ENCODE peak calls at places on chromosomes 3 and 15, in five cellular contexts. G is GM12878, C is H1, P is HepG2, F is NT2/D1. D is an unnamed sample.

GRCh38 chr15:98131924-98132323 is 171.4 kb downstream of the ARRDC4 start:
- DNase-seq in G (no peak), C (no peak), P (no peak), F (no peak), D (no peak)

GRCh38 chr3:67605377-67605776 is 49.0 kb downstream of the SUCLG2 start:
- DNase-seq in G (no peak), C (no peak), P (no peak), F (no peak), D (no peak)

GRCh38 chr15:67108122-67108871 is 42.9 kb downstream of the SMAD3 start:
- DNase-seq in G (no peak), C (no peak), P (peak; percentile 33), F (no peak), D (no peak)

GRCh38 chr3:32569540-32570425 is 875 bp downstream of the DYNC1LI1 start:
- DNase-seq in G (no peak), C (peak; percentile 91), P (peak; percentile 57), F (peak; percentile 57), D (peak; percentile 64)

GRCh38 chr3:101667331-101667730 is 9.6 kb downstream of the ZBTB11 start:
- DNase-seq in G (no peak), C (no peak), P (no peak), F (no peak), D (no peak)

GRCh38 chr3:31959951-31960792 is 20.9 kb downstream of the OSBPL10 start:
- DNase-seq in G (no peak), C (peak; percentile 52), P (no peak), F (peak; percentile 73), D (no peak)

GRCh38 chr3:179730508-179730907 is 77.7 kb downstream of the USP13 start:
- DNase-seq in G (no peak), C (no peak), P (no peak), F (no peak), D (no peak)

GRCh38 chr15:40990080-40990479 is 36.8 kb downstream of the CHAC1 start:
- DNase-seq in G (no peak), C (no peak), P (no peak), F (no peak), D (no peak)

GRCh38 chr3:100155105-100155504 is 40.8 kb upstream of the FILIP1L start:
- DNase-seq in G (no peak), C (no peak), P (no peak), F (no peak), D (no peak)

GRCh38 chr3:53109822-53110771 is 20.1 kb downstream of the RFT1 start:
- DNase-seq in G (no peak), C (peak; percentile 64), P (peak; percentile 74), F (peak; percentile 44), D (peak; percentile 71)

GRCh38 chr15:43912991-43913927 is 86.5 kb downstream of the WDR76 start:
- DNase-seq in G (no peak), C (no peak), P (peak; percentile 46), F (peak; percentile 18), D (no peak)

GRCh38 chr15:65761210-65761926 is 30.7 kb downstream of the DENND4A start:
- DNase-seq in G (no peak), C (no peak), P (no peak), F (no peak), D (no peak)

GRCh38 chr3:42991369-42992315 is 12.5 kb downstream of the GASK1A start:
- DNase-seq in G (no peak), C (no peak), P (no peak), F (no peak), D (no peak)

GRCh38 chr3:79167651-79168416 is 600.0 kb downstream of the ROBO1 start:
- DNase-seq in G (no peak), C (no peak), P (no peak), F (no peak), D (no peak)

GRCh38 chr15:69973102-69973714 is 124.5 kb downstream of the TLE3 start:
- DNase-seq in G (no peak), C (no peak), P (peak; percentile 23), F (no peak), D (peak; percentile 43)

GRCh38 chr3:156429125-156429524 is 125.8 kb downstream of the SSR3 start:
- DNase-seq in G (no peak), C (no peak), P (no peak), F (no peak), D (no peak)
- TF ChIP-seq SUZ12 in G (no peak), C (no peak), P (no peak), F (no peak), D (no peak)

GRCh38 chr3:44920081-44920480 is 45.7 kb downstream of the TGM4 start:
- DNase-seq in G (no peak), C (no peak), P (no peak), F (no peak), D (no peak)
- TF ChIP-seq SUZ12 in G (no peak), C (no peak), P (no peak), F (no peak), D (no peak)

GRCh38 chr3:183158552-183159006 is 4.0 kb downstream of the LAMP3 start:
- DNase-seq in G (peak; percentile 97), C (no peak), P (no peak), F (no peak), D (no peak)

GRCh38 chr3:183159319-183159718 is 3.2 kb downstream of the LAMP3 start:
- DNase-seq in G (no peak), C (no peak), P (no peak), F (no peak), D (peak; percentile 21)

GRCh38 chr3:183163563-183163962 is 1.0 kb upstream of the LAMP3 start:
- DNase-seq in G (no peak), C (no peak), P (no peak), F (no peak), D (no peak)

GRCh38 chr3:183160616-183161015 is 1.9 kb downstream of the LAMP3 start:
- DNase-seq in G (no peak), C (no peak), P (no peak), F (no peak), D (no peak)

GRCh38 chr3:183161552-183162345 is 785 bp downstream of the LAMP3 start:
- DNase-seq in G (peak; percentile 92), C (peak; percentile 63), P (no peak), F (peak; percentile 56), D (no peak)
- TF ChIP-seq SUZ12 in G (no peak), C (no peak), P (no peak), F (no peak), D (no peak)

DNA sequence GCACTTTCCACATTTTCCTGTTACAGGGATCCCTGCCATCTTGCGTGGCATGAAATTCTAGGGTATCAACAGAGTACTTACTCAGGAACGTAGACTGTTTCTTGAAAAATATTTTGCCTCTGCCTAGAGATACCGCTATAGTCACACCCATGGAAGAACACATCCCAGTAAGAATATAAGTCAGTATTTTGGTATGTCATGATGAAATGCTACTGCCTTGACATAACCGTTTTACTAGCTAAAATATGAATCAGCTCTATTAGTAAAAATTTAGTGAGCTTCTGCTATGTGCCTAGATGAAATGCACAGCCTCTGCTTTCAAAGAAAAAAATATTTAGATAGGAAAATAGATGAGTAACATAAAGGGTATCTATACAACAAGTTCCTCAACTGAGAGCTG is 276.4 kb downstream of the TBC1D5 start:
- DNase-seq in G (no peak), C (no peak), P (no peak), F (no peak), D (no peak)
- TF ChIP-seq SUZ12 in G (no peak), C (no peak), P (no peak), F (no peak), D (no peak)

DNA sequence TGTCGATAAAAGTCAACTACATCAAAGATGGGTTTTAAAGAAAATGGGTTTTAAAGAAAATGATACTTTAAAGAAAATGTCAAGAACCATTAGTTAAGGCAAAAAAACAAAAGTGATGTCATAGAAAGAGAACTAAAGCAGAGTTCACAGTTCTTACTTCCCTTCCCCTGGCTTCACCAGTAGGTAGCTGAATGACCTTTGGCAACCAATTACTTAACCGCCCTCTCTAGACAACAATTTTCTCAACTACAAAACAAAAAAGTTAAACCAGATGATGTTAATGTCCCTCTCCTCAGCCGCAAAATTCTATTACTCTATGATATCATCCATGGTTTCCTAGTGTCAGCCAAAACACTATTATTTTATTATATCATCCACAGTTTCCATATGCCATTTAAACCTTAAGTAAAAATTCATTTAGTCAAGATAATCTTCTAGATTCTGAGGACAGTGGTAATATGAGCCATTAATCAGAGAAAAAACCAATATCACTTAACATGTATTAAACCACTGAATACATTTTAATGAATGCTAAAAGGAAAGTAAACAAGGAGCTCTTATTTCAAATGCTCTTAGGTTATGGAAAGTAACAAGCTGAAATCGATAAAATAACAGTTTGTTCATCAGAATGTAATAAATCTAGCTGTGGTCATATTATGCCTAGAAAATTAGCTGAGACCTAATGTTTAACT is 13.1 kb downstream of the RYK start:
- DNase-seq in G (no peak), C (no peak), P (peak; percentile 27), F (no peak), D (no peak)
- TF ChIP-seq SUZ12 in G (no peak), C (no peak), P (no peak), F (no peak), D (no peak)

DNA sequence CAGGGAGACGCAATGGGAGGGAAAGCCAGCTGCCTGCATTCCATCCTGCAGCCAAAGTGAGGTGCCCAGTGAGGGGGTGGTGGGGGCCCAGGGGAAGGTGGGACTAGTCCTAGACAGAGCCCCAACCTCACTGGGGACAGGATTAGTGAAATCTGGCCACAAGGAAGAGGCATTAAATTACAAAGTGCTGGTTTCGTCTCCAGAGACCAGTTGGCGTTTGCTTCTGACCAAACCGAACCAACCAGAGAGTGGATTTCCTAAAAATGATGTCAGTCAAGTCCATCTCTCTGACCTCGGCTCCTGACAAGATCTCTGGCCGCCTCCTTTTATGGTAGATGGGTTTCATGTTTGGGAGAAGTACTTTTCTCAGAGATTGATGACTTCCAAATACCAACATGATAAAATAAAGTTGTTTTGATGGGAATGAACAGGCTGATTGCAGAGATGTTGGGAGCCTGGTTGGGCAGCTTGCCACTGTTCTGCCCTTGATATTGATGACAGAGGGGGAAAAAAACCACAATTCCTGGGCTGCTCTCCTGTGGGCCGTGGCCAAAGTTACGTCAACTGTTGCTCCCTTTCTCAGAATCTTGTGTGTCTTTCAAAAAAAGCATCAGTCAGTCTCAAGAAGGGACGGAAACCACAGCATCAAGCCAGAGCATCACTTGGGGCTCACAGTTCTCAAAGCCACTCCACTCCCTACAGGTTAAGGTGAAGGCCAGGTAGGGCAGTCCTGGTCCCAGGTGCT is 24.6 kb downstream of the ITGA11 start:
- DNase-seq in G (no peak), C (peak; percentile 30), P (no peak), F (no peak), D (no peak)
- TF ChIP-seq SUZ12 in G (no peak), C (no peak), P (no peak), F (no peak), D (no peak)

D was measured in HEK293T.